ENCODE peak calls at places on chromosomes 3 and 15, in five cellular contexts. Y, N, P, L and S are unnamed samples.

GRCh38 chr3:67662733-67663132 is 8.3 kb upstream of the SUCLG2 start:
- DNase-seq in Y (no peak), N (no peak), P (no peak), L (no peak), S (no peak)

GRCh38 chr15:74406992-74407705 is 26.6 kb downstream of the SEMA7A start:
- DNase-seq in Y (peak), N (peak), P (peak), L (no peak), S (no peak)

GRCh38 chr3:43581343-43581742 is 40.5 kb downstream of the ANO10 start:
- DNase-seq in Y (peak), N (peak), P (no peak), L (no peak), S (no peak)

GRCh38 chr3:126523745-126524428 is at the start of gene CHST13:
- DNase-seq in Y (peak), N (peak), P (peak), L (no peak), S (no peak)

GRCh38 chr3:54213910-54214309 is 91.6 kb downstream of the CACNA2D3 start:
- DNase-seq in Y (peak), N (peak), P (peak), L (no peak), S (no peak)

GRCh38 chr15:45231864-45232562 is 20.0 kb upstream of the SLC28A2 start:
- DNase-seq in Y (no peak), N (no peak), P (no peak), L (no peak), S (no peak)

GRCh38 chr15:28977377-28978010 is 91.7 kb downstream of the APBA2 start:
- DNase-seq in Y (peak), N (peak), P (peak), L (no peak), S (peak)

GRCh38 chr15:71239592-71240364 is 124.5 kb downstream of the THSD4 start:
- DNase-seq in Y (no peak), N (no peak), P (no peak), L (no peak), S (no peak)

GRCh38 chr3:10511809-10512494 is 6.6 kb upstream of the ATP2B2 start:
- DNase-seq in Y (no peak), N (peak), P (peak), L (no peak), S (no peak)

GRCh38 chr3:58281069-58281468 is 25.0 kb upstream of the RPP14 start:
- DNase-seq in Y (no peak), N (no peak), P (no peak), L (no peak), S (no peak)

GRCh38 chr3:148723591-148723990 is 25.9 kb downstream of the AGTR1 start:
- DNase-seq in Y (no peak), N (peak), P (peak), L (no peak), S (no peak)

GRCh38 chr3:23387286-23387918 is 184.3 kb downstream of the UBE2E2 start:
- DNase-seq in Y (no peak), N (no peak), P (no peak), L (no peak), S (no peak)

GRCh38 chr3:31533169-31533870 is 595 bp downstream of the STT3B start:
- DNase-seq in Y (no peak), N (peak), P (peak), L (peak), S (peak)

GRCh38 chr3:72446406-72447058 is 401.7 kb downstream of the SHQ1 start:
- DNase-seq in Y (peak), N (peak), P (peak), L (peak), S (no peak)

GRCh38 chr3:188088948-188089685 is 64.8 kb upstream of the LPP start:
- DNase-seq in Y (peak), N (no peak), P (no peak), L (no peak), S (no peak)

GRCh38 chr15:48447657-48448056 is 116.4 kb downstream of the DUT start:
- DNase-seq in Y (peak), N (peak), P (no peak), L (no peak), S (no peak)

GRCh38 chr3:154893813-154894212 is 186.3 kb upstream of the MME start:
- DNase-seq in Y (no peak), N (no peak), P (no peak), L (no peak), S (no peak)

GRCh38 chr15:90405208-90405607 is 17.2 kb downstream of the IQGAP1 start:
- DNase-seq in Y (no peak), N (no peak), P (no peak), L (no peak), S (no peak)

GRCh38 chr15:37788330-37788729 is 146.1 kb upstream of the TMCO5A start:
- DNase-seq in Y (no peak), N (no peak), P (no peak), L (no peak), S (no peak)

GRCh38 chr15:37791693-37792092 is 142.7 kb upstream of the TMCO5A start:
- DNase-seq in Y (no peak), N (peak), P (no peak), L (no peak), S (no peak)

GRCh38 chr15:37789392-37789776 is 145.1 kb upstream of the TMCO5A start:
- DNase-seq in Y (no peak), N (no peak), P (no peak), L (no peak), S (no peak)

GRCh38 chr15:37789881-37790280 is 144.6 kb upstream of the TMCO5A start:
- DNase-seq in Y (peak), N (peak), P (no peak), L (no peak), S (no peak)

DNA sequence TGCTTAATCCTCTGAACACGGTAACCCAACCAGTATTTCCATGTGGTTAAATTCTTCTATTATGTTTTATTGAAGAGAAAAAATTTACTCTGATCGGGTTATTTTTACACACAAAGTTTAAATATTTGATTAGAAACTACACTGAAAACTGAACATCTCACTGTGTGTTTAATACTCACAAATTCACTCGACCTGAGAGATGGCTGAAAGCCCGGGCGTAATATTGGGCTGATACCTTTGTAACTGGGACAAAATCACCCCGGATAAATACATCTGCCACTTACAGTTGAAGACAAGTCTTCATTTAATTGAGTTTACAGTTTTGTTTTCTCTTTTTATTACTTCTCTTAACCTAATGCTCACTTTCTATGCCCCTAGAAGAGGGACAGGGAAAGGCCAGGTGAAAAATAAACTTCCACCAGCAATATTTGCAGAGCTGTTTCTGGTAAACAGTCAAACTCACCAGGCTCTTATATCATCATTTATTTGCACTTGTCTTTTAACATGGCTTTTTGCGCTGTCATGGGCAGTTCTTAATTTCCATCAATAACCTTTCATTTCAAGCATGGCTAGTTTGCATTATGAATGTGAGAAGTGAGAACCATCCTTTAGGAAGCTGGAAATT is 145.6 kb upstream of the TMCO5A start:
- DNase-seq in Y (no peak), N (no peak), P (no peak), L (no peak), S (no peak)
- H3K27ac ChIP-seq in Y (no peak), N (no peak), P (no peak), L (no peak), S (no peak)

DNA sequence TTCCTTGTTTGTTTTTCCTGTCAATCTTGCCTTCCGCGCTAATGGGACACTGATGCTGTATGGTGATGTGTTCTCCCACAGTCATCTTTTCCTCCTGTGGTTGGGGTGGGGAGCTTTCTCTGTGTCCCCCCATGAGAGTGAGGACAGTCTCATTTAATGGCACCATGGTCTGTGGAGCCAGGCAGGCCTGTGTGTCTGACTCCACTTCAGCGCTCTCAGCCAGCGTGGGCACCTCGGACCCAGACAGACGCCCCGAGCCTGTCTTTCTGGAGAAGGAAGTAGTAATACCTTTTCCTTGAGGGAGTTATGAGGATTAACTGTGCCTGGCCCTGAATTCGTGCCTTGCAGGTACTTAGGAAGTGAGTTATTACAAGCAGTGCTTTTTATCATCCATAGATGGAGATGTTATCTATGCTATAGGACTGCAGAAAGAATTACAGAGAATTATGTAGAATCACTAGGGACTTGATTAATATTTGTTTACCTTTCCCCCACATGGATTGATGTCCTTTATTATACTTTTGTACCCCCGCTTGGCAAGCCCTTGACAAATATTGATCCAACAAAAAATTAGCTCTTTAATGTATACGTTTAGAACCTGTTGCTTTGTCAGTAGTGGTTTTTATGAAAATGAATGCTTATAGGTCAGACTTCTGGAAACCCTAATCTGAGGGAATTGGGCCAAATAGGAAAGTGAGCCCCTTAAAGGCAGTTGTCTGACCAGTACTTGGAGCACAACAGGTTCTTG is 152.4 kb downstream of the PGPEP1L start:
- DNase-seq in Y (no peak), N (no peak), P (no peak), L (no peak), S (no peak)
- H3K27ac ChIP-seq in Y (peak), N (no peak), P (no peak), L (peak), S (no peak)

GRCh38 chr3:129859272-129859671 is 34.2 kb downstream of the TMCC1 start:
- DNase-seq in Y (no peak), N (no peak), P (no peak), L (no peak), S (no peak)

GRCh38 chr3:129857899-129858298 is 35.6 kb downstream of the TMCC1 start:
- DNase-seq in Y (no peak), N (no peak), P (no peak), L (no peak), S (no peak)

GRCh38 chr3:129854460-129854859 is 39.1 kb downstream of the TMCC1 start:
- DNase-seq in Y (no peak), N (no peak), P (no peak), L (no peak), S (no peak)

GRCh38 chr3:129855454-129856419 is 37.8 kb downstream of the TMCC1 start:
- DNase-seq in Y (no peak), N (peak), P (no peak), L (no peak), S (no peak)
- H3K27ac ChIP-seq in Y (peak), N (peak), P (no peak), L (no peak), S (peak)

GRCh38 chr15:64647367-64647766 is 128.0 kb downstream of the RBPMS2 start:
- DNase-seq in Y (no peak), N (no peak), P (no peak), L (no peak), S (no peak)

GRCh38 chr15:64656508-64656907 is 118.9 kb downstream of the RBPMS2 start:
- DNase-seq in Y (no peak), N (no peak), P (no peak), L (no peak), S (no peak)

GRCh38 chr15:64653757-64654156 is 121.6 kb downstream of the RBPMS2 start:
- DNase-seq in Y (no peak), N (peak), P (no peak), L (no peak), S (no peak)

GRCh38 chr15:64645995-64646394 is 129.4 kb downstream of the RBPMS2 start:
- DNase-seq in Y (no peak), N (no peak), P (no peak), L (no peak), S (no peak)

GRCh38 chr15:64651573-64652260 is 123.7 kb downstream of the RBPMS2 start:
- DNase-seq in Y (peak), N (no peak), P (peak), L (no peak), S (no peak)
- H3K27ac ChIP-seq in Y (no peak), N (no peak), P (no peak), L (no peak), S (no peak)

GRCh38 chr3:13262493-13263211 is 157.5 kb downstream of the NUP210 start:
- DNase-seq in Y (no peak), N (no peak), P (no peak), L (no peak), S (no peak)
- H3K27ac ChIP-seq in Y (no peak), N (no peak), P (no peak), L (no peak), S (no peak)

DNA sequence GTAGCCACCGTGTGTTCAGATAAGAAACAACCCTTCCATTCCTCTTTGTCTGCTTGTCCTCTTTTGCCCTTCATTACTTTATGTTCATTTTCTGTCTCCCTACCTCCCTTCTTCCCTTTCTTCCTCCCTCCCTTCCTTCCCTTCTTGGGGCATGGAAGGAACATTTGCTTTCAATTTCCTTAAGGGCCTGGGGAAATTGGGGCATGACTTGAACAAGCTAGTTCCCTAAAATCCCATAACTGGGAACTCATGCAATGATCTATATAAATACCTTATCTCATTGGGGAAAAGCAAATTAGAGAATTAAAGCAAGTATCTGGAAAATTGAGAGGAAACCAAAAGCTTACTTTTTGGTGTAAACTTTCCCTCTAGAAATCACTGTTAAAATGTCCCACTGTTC is 35.7 kb downstream of the BOC start:
- DNase-seq in Y (no peak), N (no peak), P (no peak), L (no peak), S (no peak)
- H3K27ac ChIP-seq in Y (no peak), N (no peak), P (no peak), L (peak), S (no peak)

GRCh38 chr3:107216229-107216628 is 161.0 kb upstream of the CCDC54 start:
- DNase-seq in Y (no peak), N (peak), P (no peak), L (no peak), S (no peak)
- H3K27ac ChIP-seq in Y (peak), N (peak), P (no peak), L (no peak), S (no peak)

DNA sequence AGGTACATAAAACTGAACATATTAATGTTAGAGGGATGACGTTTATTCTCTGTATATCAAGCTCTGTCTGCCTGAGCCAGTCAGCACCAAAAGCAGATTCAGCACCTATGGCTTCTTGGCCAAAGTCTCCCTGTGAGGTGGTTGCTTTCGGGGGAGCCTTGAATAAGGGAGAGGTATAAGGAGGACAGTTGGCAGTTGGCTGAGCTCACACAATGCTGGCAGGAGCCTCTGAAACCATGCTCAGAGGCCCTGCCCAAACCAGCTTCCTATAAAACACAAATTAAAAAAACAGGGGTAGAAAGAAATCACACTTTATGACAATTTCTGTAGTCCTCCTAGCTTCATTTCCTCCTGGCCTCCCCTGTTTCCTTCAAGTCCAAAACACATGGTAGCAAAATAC is 18.8 kb downstream of the ARHGEF3 start:
- DNase-seq in Y (no peak), N (no peak), P (no peak), L (no peak), S (no peak)
- H3K27ac ChIP-seq in Y (peak), N (no peak), P (peak), L (peak), S (peak)

DNA sequence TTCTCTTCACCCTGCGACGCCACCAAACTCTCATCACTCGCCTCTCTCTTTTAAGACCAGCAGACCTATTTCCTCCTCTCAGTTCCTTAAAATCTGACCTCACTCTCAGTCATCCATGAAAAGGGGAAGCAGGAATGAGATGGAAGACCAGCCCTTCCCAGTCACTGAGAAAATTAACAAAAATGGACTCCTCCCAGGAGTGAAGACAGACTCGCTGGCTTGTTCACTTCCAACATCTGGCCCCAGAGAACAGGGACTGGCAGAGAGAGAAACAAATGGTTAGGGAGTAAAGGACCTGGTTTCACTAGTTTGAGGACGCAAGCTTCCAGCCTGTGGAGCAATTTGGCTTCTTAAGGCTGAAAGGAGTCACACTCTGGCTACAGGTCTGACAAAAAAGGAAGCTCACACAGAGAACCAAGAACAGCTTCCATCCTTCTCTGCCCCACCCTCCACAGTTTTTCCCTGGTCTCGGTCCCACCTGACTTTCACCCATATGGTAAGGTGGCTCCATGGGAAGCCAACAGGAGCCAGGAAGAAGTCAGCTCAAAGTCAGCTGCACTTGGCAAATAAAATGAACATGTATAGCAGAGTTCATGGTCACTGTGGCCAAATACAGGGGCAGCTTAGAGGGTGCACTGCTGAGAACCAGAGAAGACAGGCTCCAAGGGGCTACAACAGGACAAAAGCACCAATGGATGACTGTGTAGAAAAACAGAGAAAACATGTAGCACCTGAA is 57.2 kb downstream of the ITGB5 start:
- DNase-seq in Y (no peak), N (no peak), P (no peak), L (no peak), S (no peak)
- H3K27ac ChIP-seq in Y (no peak), N (peak), P (peak), L (peak), S (no peak)